ENCODE peak calls at places on chromosomes 4 and X, in six cellular contexts. M, V, H, G, L and O are unnamed samples.

GRCh38 chr4:151014521-151015457 is at the start of gene LRBA:
- DNase-seq in H (peak; percentile 75), M (peak; percentile 71), L (peak; percentile 89), V (peak; percentile 97), G (peak; percentile 45), O (peak; percentile 68)

GRCh38 chr4:158786155-158786581 is 17.3 kb downstream of the FNIP2 start:
- DNase-seq in L (no peak), V (no peak), G (no peak), H (no peak), M (no peak), O (no peak)

GRCh38 chrX:136452614-136453013 is 35.1 kb upstream of the BRS3 start:
- DNase-seq in L (no peak), M (no peak), H (no peak), G (no peak), V (no peak), O (no peak)

GRCh38 chrX:118685393-118685792 is 42.0 kb upstream of the IL13RA1 start:
- DNase-seq in V (no peak), L (no peak), H (no peak), M (no peak), G (no peak), O (no peak)

GRCh38 chr4:29319663-29320340 is 1400.4 kb upstream of the PCDH7 start:
- DNase-seq in M (no peak), H (no peak), V (no peak), L (no peak), G (no peak), O (no peak)

GRCh38 chrX:30971761-30972603 is 82.9 kb upstream of the TAB3 start:
- DNase-seq in M (peak; percentile 18), V (peak; percentile 59), G (peak; percentile 58), H (peak; percentile 60), L (peak; percentile 4), O (peak; percentile 9)

GRCh38 chr4:145195167-145195952 is 15.0 kb upstream of the OTUD4 start:
- DNase-seq in M (no peak), L (no peak), H (no peak), G (no peak), V (peak; percentile 63), O (no peak)

GRCh38 chrX:7926501-7926900 is 712 bp downstream of the PNPLA4 start:
- DNase-seq in V (no peak), H (no peak), L (no peak), G (peak; percentile 1), M (no peak), O (no peak)

GRCh38 chr4:151950993-151951726 is 190.4 kb upstream of the GATB start:
- DNase-seq in M (no peak), H (no peak), V (no peak), G (no peak), L (no peak), O (no peak)

GRCh38 chr4:7691992-7692391 is 247.7 kb downstream of the AFAP1 start:
- DNase-seq in M (no peak), G (peak; percentile 36), V (no peak), L (no peak), H (peak; percentile 78), O (no peak)

GRCh38 chrX:133648594-133648993 is 233.3 kb upstream of the GPC4 start:
- DNase-seq in G (no peak), M (no peak), H (no peak), L (no peak), V (no peak), O (no peak)

GRCh38 chrX:112769034-112769433 is 71.6 kb downstream of the AMOT start:
- DNase-seq in H (no peak), V (no peak), M (no peak), L (no peak), G (no peak), O (no peak)

GRCh38 chr4:141246683-141247429 is 26.2 kb downstream of the ZNF330 start:
- DNase-seq in H (no peak), V (peak; percentile 21), L (no peak), G (no peak), M (no peak), O (no peak)

GRCh38 chr4:24054910-24055309 is 165.1 kb upstream of the PPARGC1A start:
- DNase-seq in L (no peak), G (no peak), H (no peak), M (no peak), V (peak; percentile 19), O (no peak)

GRCh38 chrX:11427082-11428033 is 134.1 kb downstream of the AMELX start:
- DNase-seq in G (peak; percentile 54), M (peak; percentile 75), V (peak; percentile 22), L (peak; percentile 45), H (peak; percentile 26), O (peak; percentile 8)

GRCh38 chr4:337932-338758 is 531 bp downstream of the ZNF141 start:
- DNase-seq in M (peak; percentile 54), V (no peak), H (no peak), G (peak; percentile 61), L (peak; percentile 7), O (no peak)

GRCh38 chrX:151752847-151753246 is 18.3 kb downstream of the CNGA2 start:
- DNase-seq in M (no peak), V (no peak), G (no peak), L (no peak), H (no peak), O (no peak)

GRCh38 chr4:3777669-3778068 is 11.5 kb downstream of the ADRA2C start:
- DNase-seq in H (no peak), L (no peak), V (no peak), G (no peak), M (no peak), O (no peak)

GRCh38 chrX:132532955-132533354 is 44.1 kb upstream of the MBNL3 start:
- DNase-seq in L (no peak), M (no peak), V (no peak), G (peak; percentile 2), H (no peak), O (no peak)

GRCh38 chr4:137536789-137537561 is 4.7 kb upstream of the PCDH18 start:
- DNase-seq in G (no peak), V (peak; percentile 70), H (no peak), M (no peak), L (no peak), O (no peak)

DNA sequence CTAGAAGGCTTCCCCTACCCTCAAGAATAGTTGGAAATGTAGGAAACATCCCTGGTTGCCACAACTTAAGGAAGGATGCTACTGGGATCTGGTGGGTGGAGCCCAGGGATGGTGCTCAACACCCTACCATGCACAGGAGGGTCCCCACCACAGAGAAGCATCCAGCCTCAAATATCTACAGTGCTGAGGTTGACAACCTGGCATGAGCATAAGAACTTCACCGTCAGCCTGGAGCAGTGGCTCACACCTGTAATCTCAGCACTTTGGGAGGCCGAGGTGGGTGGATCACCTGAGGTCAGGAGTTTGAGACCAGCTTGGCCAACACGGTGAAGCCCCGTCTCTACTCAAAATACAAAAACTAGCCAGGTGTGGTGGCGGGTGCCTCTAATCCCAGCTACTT is 24.0 kb upstream of the ASMTL start:
- DNase-seq in L (no peak), G (no peak), H (no peak), V (no peak), M (no peak), O (no peak)
- H3K4me1 ChIP-seq in L (no peaks in the 10 kb centered on the region), G (no peaks in the 10 kb centered on the region), H (no peaks in the 10 kb centered on the region), V (no peaks in the 10 kb centered on the region), M (no peaks in the 10 kb centered on the region), O (no peaks in the 10 kb centered on the region)

GRCh38 chr4:25549413-25549812 is 106.2 kb upstream of the SLC34A2 start:
- DNase-seq in V (no peak), G (no peak), L (no peak), H (no peak), M (no peak), O (no peak)

GRCh38 chr4:25552580-25553271 is 102.9 kb upstream of the SLC34A2 start:
- DNase-seq in H (no peak), G (peak; percentile 11), L (peak; percentile 82), M (no peak), V (peak; percentile 22), O (no peak)

GRCh38 chr4:25551608-25552007 is 104.0 kb upstream of the SLC34A2 start:
- DNase-seq in V (no peak), G (no peak), L (peak; percentile 25), M (no peak), H (no peak), O (no peak)

GRCh38 chr4:25550376-25551030 is 105.1 kb upstream of the SLC34A2 start:
- DNase-seq in G (no peak), H (no peak), V (no peak), L (no peak), M (no peak), O (no peak)

DNA sequence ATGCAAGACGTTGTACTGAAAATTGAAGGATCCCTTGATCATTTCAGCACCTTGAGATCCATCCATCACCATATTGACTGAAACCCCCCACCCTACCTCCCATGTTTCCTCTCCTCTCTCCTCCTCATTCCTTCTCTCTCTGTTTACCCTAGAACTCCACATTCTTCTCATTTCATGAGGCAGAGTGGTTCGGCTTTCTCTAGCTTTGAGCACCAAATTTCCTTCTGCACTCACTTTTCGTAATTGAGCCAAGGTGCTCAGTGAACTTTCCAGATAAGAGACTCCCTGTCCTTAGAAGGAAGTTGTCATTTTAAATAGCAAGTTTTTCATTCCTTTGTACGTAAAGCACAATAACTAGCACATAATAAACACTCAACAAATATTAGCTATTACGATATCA is 108.3 kb upstream of the SLC34A2 start:
- DNase-seq in V (no peak), H (no peak), M (no peak), L (no peak), G (no peak), O (no peak)
- H3K4me1 ChIP-seq in V (no peaks in the 10 kb centered on the region), H (no peaks in the 10 kb centered on the region), M (no peaks in the 10 kb centered on the region), L (no peaks in the 10 kb centered on the region), G (no peaks in the 10 kb centered on the region), O (peaks cover 4% of the 10 kb centered on the region)

GRCh38 chr4:113643505-113643904 is 118.0 kb downstream of the CAMK2D start:
- DNase-seq in L (no peak), H (no peak), V (no peak), G (peak; percentile 52), M (no peak), O (no peak)
- H3K4me1 ChIP-seq in L (peaks cover 7% of the 10 kb centered on the region), H (peaks cover 7% of the 10 kb centered on the region), V (peaks cover 2% of the 10 kb centered on the region), G (peaks cover 10% of the 10 kb centered on the region), M (peaks cover 12% of the 10 kb centered on the region), O (peaks cover 17% of the 10 kb centered on the region)

GRCh38 chr4:102779204-102779603 is 18.4 kb upstream of the MANBA start:
- DNase-seq in L (no peak), G (no peak), V (no peak), H (no peak), M (no peak), O (no peak)
- H3K4me1 ChIP-seq in L (no peaks in the 10 kb centered on the region), G (no peaks in the 10 kb centered on the region), V (no peaks in the 10 kb centered on the region), H (no peaks in the 10 kb centered on the region), M (no peaks in the 10 kb centered on the region), O (peaks cover 3% of the 10 kb centered on the region)